ENCODE peak calls at places on chromosomes 3 and 15, in four cellular contexts. U is iPS DF 6.9, Q is posterior vena cava, W is RWPE2. B is an unnamed sample.

GRCh38 chr3:195352895-195353488 is 82.0 kb upstream of the XXYLT1 start:
- DNase-seq in Q (no peak), U (no peak), W (no peak), B (no peak)

GRCh38 chr15:39213385-39213840 is 367.5 kb upstream of the THBS1 start:
- DNase-seq in U (peak), W (peak), Q (peak), B (no peak)

GRCh38 chr3:71109241-71109976 is 474.1 kb downstream of the FOXP1 start:
- DNase-seq in Q (no peak), W (no peak), U (no peak), B (no peak)

GRCh38 chr15:93124126-93124525 is 35.1 kb upstream of the RGMA start:
- DNase-seq in Q (no peak), U (no peak), W (no peak), B (no peak)

GRCh38 chr15:31799711-31800321 is 230.5 kb upstream of the CHRNA7 start:
- DNase-seq in U (no peak), Q (no peak), W (no peak), B (no peak)

GRCh38 chr3:179716226-179716625 is 63.4 kb downstream of the USP13 start:
- DNase-seq in W (no peak), U (no peak), Q (no peak), B (no peak)

GRCh38 chr3:196202516-196202970 is 8.7 kb downstream of the ZDHHC19 start:
- DNase-seq in W (no peak), Q (peak), U (no peak), B (no peak)

GRCh38 chr15:76320012-76320411 is 8.7 kb upstream of the ETFA start:
- DNase-seq in U (no peak), W (no peak), Q (no peak), B (no peak)

GRCh38 chr3:55160241-55160877 is 232.5 kb upstream of the LRTM1 start:
- DNase-seq in Q (peak), U (no peak), W (peak), B (no peak)

GRCh38 chr15:33026614-33027013 is 167.9 kb downstream of the FMN1 start:
- DNase-seq in W (no peak), U (no peak), Q (no peak), B (no peak)

GRCh38 chr15:85533949-85534543 is 153.6 kb downstream of the AKAP13 start:
- DNase-seq in Q (no peak), W (no peak), U (no peak), B (no peak)

GRCh38 chr3:123798540-123798939 is 85.6 kb downstream of the MYLK start:
- DNase-seq in U (no peak), W (no peak), Q (no peak), B (no peak)

GRCh38 chr15:37109952-37110630 is 9.7 kb upstream of the MEIS2 start:
- DNase-seq in Q (no peak), U (no peak), W (no peak), B (no peak)

GRCh38 chr15:92019706-92020105 is 166.2 kb downstream of the SLCO3A1 start:
- DNase-seq in Q (no peak), W (no peak), U (no peak), B (no peak)

GRCh38 chr15:78317145-78317836 is 17.9 kb upstream of the SKIC8 start:
- DNase-seq in U (no peak), Q (peak), W (no peak), B (no peak)

B was measured in mesenteric fat pad.